ENCODE peak calls at places on chromosomes 3 and 15, in seven cellular contexts. H is stimulated activated CD4-positive, alpha-beta T cell treated with anti-CD3 and anti-CD28 coated beads, Interleukin-15, amount 100 ng/mL, for 24 hours; I is stomach; M is posterior vena cava; R is WERI-Rb-1; T is NCI-H774; B is NCI-H2081. C is an unnamed sample.

GRCh38 chr3:117486709-117487394 is 777.3 kb downstream of the TUSC7 start:
- DNase-seq in H (no peak), I (no peak), M (no peak), R (no peak), T (peak), B (peak), C (no peak)

GRCh38 chr3:10116138-10116460 is 624 bp downstream of the BRK1 start:
- DNase-seq in H (no peak), I (no peak), M (no peak), R (no peak), T (no peak), B (no peak), C (no peak)

GRCh38 chr15:59339252-59339672 is 33.4 kb downstream of the MYO1E start:
- DNase-seq in H (no peak), I (no peak), M (no peak), R (no peak), T (no peak), B (no peak), C (no peak)

GRCh38 chr3:119669906-119670570 is 7.2 kb downstream of the COX17 start:
- DNase-seq in H (no peak), I (no peak), M (no peak), R (no peak), T (no peak), B (no peak), C (no peak)

GRCh38 chr15:72771329-72771725 is 12.2 kb downstream of the ADPGK start:
- DNase-seq in H (no peak), I (no peak), M (no peak), R (no peak), T (no peak), B (no peak), C (no peak)

GRCh38 chr15:83284563-83285283 is at the start of gene BNC1:
- DNase-seq in H (peak), I (no peak), M (peak), R (no peak), T (no peak), B (no peak), C (no peak)

GRCh38 chr3:69770219-69770618 is 31.0 kb downstream of the MITF start:
- DNase-seq in H (no peak), I (no peak), M (no peak), R (no peak), T (no peak), B (no peak), C (no peak)

GRCh38 chr15:44193651-44194396 is 1.2 kb downstream of the FRMD5 start:
- DNase-seq in H (peak), I (no peak), M (no peak), R (no peak), T (no peak), B (peak), C (peak)

GRCh38 chr3:115713247-115713646 is 89.9 kb downstream of the GAP43 start:
- DNase-seq in H (no peak), I (peak), M (no peak), R (peak), T (peak), B (peak), C (peak)

C was measured in D341Med.